ENCODE peak calls at places on chromosomes 5 and 9, in eight cellular contexts. T, L, I, X, P, N, H and Z are unnamed samples.

GRCh38 chr9:136387217-136387616 is 12.8 kb downstream of the SNAPC4 start:
- DNase-seq in T (no peak), L (no peak), I (no peak), X (no peak), P (no peak), N (no peak), H (no peak), Z (no peak)

GRCh38 chr9:72362680-72363139 is 2.3 kb downstream of the ZFAND5 start:
- DNase-seq in T (peak; percentile 93), L (peak; percentile 92), I (peak; percentile 85), X (no peak), P (peak; percentile 17), N (peak; percentile 18), H (no peak), Z (peak; percentile 36)

GRCh38 chr5:130514984-130515690 is 610.9 kb downstream of the CHSY3 start:
- DNase-seq in T (no peak), L (peak; percentile 65), I (no peak), X (peak; percentile 74), P (no peak), N (no peak), H (no peak), Z (no peak)

GRCh38 chr9:72428329-72428728 is 63.3 kb upstream of the ZFAND5 start:
- DNase-seq in T (no peak), L (peak; percentile 15), I (no peak), X (no peak), P (no peak), N (no peak), H (no peak), Z (no peak)

GRCh38 chr5:156208271-156208670 is 118.7 kb upstream of the SGCD start:
- DNase-seq in T (no peak), L (peak; percentile 18), I (no peak), X (no peak), P (no peak), N (peak; percentile 64), H (no peak), Z (no peak)

GRCh38 chr9:121613009-121613766 is 38.2 kb upstream of the DAB2IP start:
- DNase-seq in T (peak; percentile 64), L (no peak), I (no peak), X (no peak), P (no peak), N (no peak), H (no peak), Z (no peak)

GRCh38 chr9:23933348-23933747 is 107.3 kb upstream of the ELAVL2 start:
- DNase-seq in T (no peak), L (no peak), I (no peak), X (no peak), P (no peak), N (no peak), H (no peak), Z (no peak)

GRCh38 chr5:146130440-146131045 is 25.2 kb upstream of the PLAC8L1 start:
- DNase-seq in T (no peak), L (peak; percentile 65), I (no peak), X (no peak), P (no peak), N (peak; percentile 60), H (no peak), Z (no peak)

GRCh38 chr5:138714694-138715093 is 38.5 kb upstream of the CTNNA1 start:
- DNase-seq in T (no peak), L (no peak), I (no peak), X (no peak), P (no peak), N (no peak), H (no peak), Z (no peak)

GRCh38 chr9:107929439-107929838 is 439.9 kb upstream of the KLF4 start:
- DNase-seq in T (peak; percentile 33), L (peak; percentile 73), I (peak; percentile 73), X (no peak), P (peak; percentile 54), N (no peak), H (peak; percentile 69), Z (no peak)

GRCh38 chr9:136090060-136090735 is 4.9 kb downstream of the NACC2 start:
- DNase-seq in T (no peak), L (no peak), I (peak; percentile 21), X (no peak), P (peak; percentile 12), N (no peak), H (no peak), Z (no peak)

GRCh38 chr9:129174724-129175514 is 3.1 kb downstream of the IER5L start:
- DNase-seq in T (peak; percentile 50), L (peak; percentile 91), I (peak; percentile 92), X (peak; percentile 65), P (peak; percentile 87), N (peak; percentile 72), H (peak; percentile 89), Z (peak; percentile 60)

GRCh38 chr5:64811050-64811640 is 42.4 kb downstream of the CWC27 start:
- DNase-seq in T (no peak), L (peak; percentile 84), I (no peak), X (peak; percentile 37), P (no peak), N (peak; percentile 68), H (no peak), Z (no peak)

GRCh38 chr5:13624283-13625074 is 320.0 kb downstream of the DNAH5 start:
- DNase-seq in T (no peak), L (no peak), I (no peak), X (no peak), P (no peak), N (no peak), H (no peak), Z (no peak)

GRCh38 chr9:108272350-108272899 is 583.4 kb downstream of the ACTL7B start:
- DNase-seq in T (peak; percentile 6), L (peak; percentile 80), I (peak; percentile 62), X (peak; percentile 38), P (peak; percentile 46), N (peak; percentile 60), H (peak; percentile 66), Z (no peak)

GRCh38 chr5:149455889-149456409 is 76.9 kb upstream of the IL17B start:
- DNase-seq in T (peak; percentile 93), L (peak; percentile 74), I (peak; percentile 83), X (peak; percentile 90), P (peak; percentile 64), N (no peak), H (no peak), Z (no peak)

GRCh38 chr9:33719581-33720374 is 75.6 kb upstream of the PRSS3 start:
- DNase-seq in T (no peak), L (no peak), I (no peak), X (no peak), P (no peak), N (peak; percentile 79), H (peak; percentile 63), Z (no peak)

DNA sequence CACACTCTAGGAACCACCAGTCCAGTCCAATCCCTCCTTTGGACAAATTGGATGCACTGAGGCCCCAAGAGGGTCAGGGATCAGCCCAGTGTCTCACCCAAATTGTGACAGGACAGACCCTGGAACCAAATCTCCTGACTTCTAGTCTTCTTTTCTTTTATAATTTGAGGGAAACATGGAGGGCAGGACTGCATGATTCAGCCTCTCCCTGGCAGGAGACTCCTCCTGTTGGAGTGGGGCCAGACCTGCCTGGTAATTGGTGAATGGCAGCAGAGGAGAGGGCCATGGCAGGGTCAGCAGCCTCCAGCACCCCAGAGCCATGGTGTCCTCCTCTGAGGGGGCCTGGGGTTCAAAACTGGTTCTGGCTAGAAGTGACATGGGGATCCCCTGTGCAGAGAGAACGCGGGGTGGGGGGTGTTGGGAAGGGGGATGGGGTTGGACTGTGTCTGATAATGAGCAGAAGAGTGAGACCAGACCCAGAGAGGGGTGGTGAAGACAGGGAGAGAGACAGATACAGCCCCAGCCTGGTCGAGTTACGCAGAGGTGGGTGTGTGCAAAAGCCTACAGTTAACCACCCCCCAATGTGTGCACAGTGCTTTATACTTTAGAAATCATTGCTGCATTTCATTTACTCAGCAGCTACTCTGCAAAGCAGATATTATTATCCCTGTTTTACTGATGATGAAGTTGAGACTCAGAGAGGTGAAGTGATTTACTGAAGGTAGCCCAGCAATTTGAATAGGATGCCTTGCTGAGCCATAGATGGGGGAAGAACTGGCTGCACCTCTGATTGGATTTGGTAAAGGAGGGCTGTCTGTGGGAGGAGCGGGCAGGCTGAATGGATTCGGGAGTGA is 3.8 kb upstream of the SYNPO start:
- DNase-seq in T (no peak), L (peak; percentile 58), I (peak; percentile 80), X (no peak), P (no peak), N (no peak), H (peak; percentile 62), Z (peak; percentile 68)
- H3K4me1 ChIP-seq in T (peaks cover 94% of the 10 kb centered on the region), L (peaks cover 48% of the 10 kb centered on the region), I (peaks cover 57% of the 10 kb centered on the region), X (peaks cover 42% of the 10 kb centered on the region), P (peaks cover 89% of the 10 kb centered on the region), N (peaks cover 7% of the 10 kb centered on the region), H (peaks cover 59% of the 10 kb centered on the region), Z (peaks cover 74% of the 10 kb centered on the region)

GRCh38 chr5:72206160-72206559 is 98.9 kb downstream of the MAP1B start:
- DNase-seq in T (no peak), L (no peak), I (no peak), X (no peak), P (no peak), N (no peak), H (no peak), Z (no peak)

GRCh38 chr5:72204946-72205345 is 97.7 kb downstream of the MAP1B start:
- DNase-seq in T (no peak), L (peak; percentile 18), I (no peak), X (no peak), P (no peak), N (no peak), H (no peak), Z (no peak)

GRCh38 chr5:72205431-72206009 is 98.2 kb downstream of the MAP1B start:
- DNase-seq in T (no peak), L (no peak), I (no peak), X (no peak), P (no peak), N (no peak), H (no peak), Z (no peak)

GRCh38 chr5:72208324-72208723 is 101.0 kb downstream of the MAP1B start:
- DNase-seq in T (no peak), L (no peak), I (no peak), X (no peak), P (no peak), N (no peak), H (no peak), Z (no peak)

GRCh38 chr5:72206994-72207393 is 99.7 kb downstream of the MAP1B start:
- DNase-seq in T (no peak), L (no peak), I (no peak), X (no peak), P (no peak), N (no peak), H (no peak), Z (no peak)
- H3K36me3 ChIP-seq in T (no peaks in the 10 kb centered on the region), L (peaks cover 11% of the 10 kb centered on the region), I (peaks cover 14% of the 10 kb centered on the region), X (no peaks in the 10 kb centered on the region), P (peaks cover 3% of the 10 kb centered on the region), N (peaks cover 25% of the 10 kb centered on the region), H (no peaks in the 10 kb centered on the region), Z (peaks cover 36% of the 10 kb centered on the region)

DNA sequence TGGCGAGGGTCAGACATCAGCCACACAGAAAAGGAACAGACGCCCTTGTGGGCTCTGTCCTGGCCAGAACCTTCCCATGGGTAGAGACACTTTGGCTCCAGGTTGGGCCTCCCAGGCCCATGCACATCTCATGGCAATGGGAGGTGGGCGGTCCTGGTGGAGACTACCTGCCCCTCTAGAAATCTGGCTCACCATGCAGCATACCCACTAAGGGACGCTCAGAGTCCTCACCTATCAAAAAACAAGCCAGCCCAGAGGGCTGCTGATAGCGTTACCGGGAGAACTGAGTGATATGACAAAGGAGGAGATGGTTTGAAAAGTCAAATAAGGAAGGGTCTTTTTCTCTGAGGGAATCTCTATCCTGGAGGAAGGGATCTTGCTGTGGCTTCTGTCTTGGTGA is 62.1 kb downstream of the C5orf15 start:
- DNase-seq in T (no peak), L (no peak), I (no peak), X (no peak), P (no peak), N (no peak), H (no peak), Z (no peak)
- H3K4me1 ChIP-seq in T (no peaks in the 10 kb centered on the region), L (no peaks in the 10 kb centered on the region), I (no peaks in the 10 kb centered on the region), X (no peaks in the 10 kb centered on the region), P (peaks cover 22% of the 10 kb centered on the region), N (no peaks in the 10 kb centered on the region), H (no peaks in the 10 kb centered on the region), Z (no peaks in the 10 kb centered on the region)

GRCh38 chr9:92059045-92059444 is 56.2 kb downstream of the SPTLC1 start:
- DNase-seq in T (no peak), L (no peak), I (no peak), X (no peak), P (no peak), N (no peak), H (no peak), Z (no peak)
- H3K36me3 ChIP-seq in T (no peaks in the 10 kb centered on the region), L (peaks cover 4% of the 10 kb centered on the region), I (peaks cover 8% of the 10 kb centered on the region), X (peaks cover 4% of the 10 kb centered on the region), P (peaks cover 47% of the 10 kb centered on the region), N (peaks cover 8% of the 10 kb centered on the region), H (peaks cover 47% of the 10 kb centered on the region), Z (peaks cover 9% of the 10 kb centered on the region)